ENCODE peak calls at places on chromosomes 16 and 17, in five cellular contexts. F is activated CD4-positive, CD25-positive, alpha-beta regulatory T cell; V is right lobe of liver; H is NCI-H2171; T is stimulated activated CD4-positive, alpha-beta T cell treated with anti-CD3 and anti-CD28 coated beads, Interleukin-15, amount 100 ng/mL, for 1 hour. K is an unnamed sample.

GRCh38 chr16:75620326-75621169 is 2.5 kb downstream of the ADAT1 start:
- DNase-seq in H (no peak), V (no peak), F (no peak), T (no peak), K (no peak)

GRCh38 chr16:11057696-11058345 is 113.5 kb downstream of the CLEC16A start:
- DNase-seq in V (no peak), H (no peak), T (no peak), F (no peak), K (peak)

GRCh38 chr17:75271233-75271954 is 363 bp upstream of the MIF4GD start:
- DNase-seq in F (peak), H (peak), V (peak), T (peak), K (peak)

GRCh38 chr17:17366235-17366634 is 63.1 kb downstream of the NT5M start:
- DNase-seq in H (no peak), T (no peak), V (no peak), F (no peak), K (no peak)

GRCh38 chr16:16018705-16019104 is 69.3 kb downstream of the ABCC1 start:
- DNase-seq in H (no peak), T (no peak), V (no peak), F (no peak), K (no peak)

GRCh38 chr17:83079766-83080616 is 582 bp downstream of the METRNL start:
- DNase-seq in H (no peak), T (no peak), F (no peak), V (no peak), K (no peak)

GRCh38 chr17:45376171-45376564 is 56.5 kb downstream of the ARHGAP27 start:
- DNase-seq in F (no peak), H (no peak), T (no peak), V (no peak), K (no peak)

GRCh38 chr16:30472328-30472942 is at the start of gene ITGAL:
- DNase-seq in T (peak), V (peak), F (peak), H (no peak), K (no peak)

GRCh38 chr16:2584742-2585650 is 47.2 kb downstream of the PDPK1 start:
- DNase-seq in H (no peak), F (no peak), T (no peak), V (no peak), K (no peak)

GRCh38 chr16:62014534-62014933 is 21.7 kb downstream of the CDH8 start:
- DNase-seq in T (no peak), H (no peak), V (no peak), F (no peak), K (no peak)

GRCh38 chr17:73304971-73305786 is 6.6 kb downstream of the CDC42EP4 start:
- DNase-seq in F (no peak), T (no peak), H (peak), V (peak), K (peak)

GRCh38 chr16:89701425-89702406 is at the start of gene SPATA2L:
- DNase-seq in V (peak), H (peak), F (peak), T (peak), K (peak)

GRCh38 chr16:49349446-49350168 is 24.0 kb upstream of the C16orf78 start:
- DNase-seq in F (no peak), T (no peak), V (no peak), H (no peak), K (no peak)

GRCh38 chr16:70576431-70577255 is 53.0 kb downstream of the SF3B3 start:
- DNase-seq in F (no peak), H (no peak), V (no peak), T (no peak), K (no peak)

GRCh38 chr16:10355589-10355988 is 30.3 kb upstream of the ATF7IP2 start:
- DNase-seq in F (no peak), T (no peak), H (no peak), V (no peak), K (no peak)

GRCh38 chr17:51336112-51336822 is 75.9 kb downstream of the UTP18 start:
- DNase-seq in H (no peak), F (no peak), T (no peak), V (no peak), K (no peak)

GRCh38 chr17:62800580-62800979 is 7.5 kb downstream of the MARCHF10 start:
- DNase-seq in V (no peak), T (no peak), F (no peak), H (no peak), K (no peak)

GRCh38 chr17:57092171-57092570 is 7.1 kb downstream of the AKAP1 start:
- DNase-seq in V (no peak), H (no peak), T (no peak), F (no peak), K (no peak)

GRCh38 chr16:2952679-2953078 is 11.4 kb upstream of the KREMEN2 start:
- DNase-seq in T (no peak), F (no peak), V (no peak), H (peak), K (no peak)

GRCh38 chr16:67071476-67072048 is 38.2 kb upstream of the PHAF1 start:
- DNase-seq in T (no peak), V (no peak), H (no peak), F (no peak), K (no peak)

GRCh38 chr16:11572301-11572995 is 14.3 kb downstream of the LITAF start:
- DNase-seq in H (no peak), F (no peak), V (no peak), T (no peak), K (no peak)

GRCh38 chr17:39229274-39229913 is 3.6 kb upstream of the STAC2 start:
- DNase-seq in H (no peak), V (no peak), F (no peak), T (no peak), K (no peak)

GRCh38 chr17:17467720-17468119 is 9.1 kb upstream of the MED9 start:
- DNase-seq in V (no peak), H (no peak), F (no peak), T (no peak), K (peak)

GRCh38 chr17:48439473-48439872 is 9.5 kb upstream of the SKAP1 start:
- DNase-seq in V (no peak), T (no peak), H (no peak), F (no peak), K (no peak)

GRCh38 chr17:42179911-42180410 is 981 bp downstream of the KCNH4 start:
- DNase-seq in F (no peak), T (no peak), H (peak), V (no peak), K (peak)

GRCh38 chr16:89120281-89120680 is 26.6 kb downstream of the ACSF3 start:
- DNase-seq in V (no peak), T (no peak), H (no peak), F (no peak), K (no peak)

GRCh38 chr17:45190503-45191282 is 29.0 kb downstream of the HEXIM2 start:
- DNase-seq in V (peak), F (no peak), H (peak), T (no peak), K (no peak)

GRCh38 chr17:50660042-50660886 is 25.6 kb downstream of the ABCC3 start:
- DNase-seq in H (no peak), F (no peak), T (no peak), V (peak), K (no peak)

K was measured in NCI-H524.